ENCODE peak calls at places on chromosomes 12 and 14, in four cellular contexts. One of them, this sample, is unnamed.

GRCh38 chr12:121404734-121405133 is 4.8 kb downstream of the RNF34 start:
- DNase-seq in HCT116: no peak
- DNase-seq in neural crest cell: no peak
- DNase-seq in left ventricle myocardium inferior: no peak
- DNase-seq in this sample: no peak

GRCh38 chr14:61396279-61396678 is 74.9 kb downstream of the PRKCH start:
- DNase-seq in HCT116: no peak
- DNase-seq in neural crest cell: no peak
- DNase-seq in left ventricle myocardium inferior: no peak
- DNase-seq in this sample: no peak

GRCh38 chr14:23439107-23439835 is 3.8 kb upstream of the MYH7 start:
- DNase-seq in HCT116: no peak
- DNase-seq in left ventricle myocardium inferior: no peak
- DNase-seq in neural crest cell: no peak
- DNase-seq in this sample: no peak

GRCh38 chr12:122145505-122146330 is 28.3 kb downstream of the IL31 start:
- DNase-seq in HCT116: no peak
- DNase-seq in left ventricle myocardium inferior: no peak
- DNase-seq in neural crest cell: no peak
- DNase-seq in this sample: no peak

GRCh38 chr12:127343941-127344340 is 923.0 kb upstream of the TMEM132C start:
- DNase-seq in left ventricle myocardium inferior: no peak
- DNase-seq in HCT116: no peak
- DNase-seq in neural crest cell: no peak
- DNase-seq in this sample: no peak

GRCh38 chr14:96089401-96089800 is 50.2 kb downstream of the C14orf132 start:
- DNase-seq in left ventricle myocardium inferior: no peak
- DNase-seq in neural crest cell: no peak
- DNase-seq in HCT116: no peak
- DNase-seq in this sample: no peak

GRCh38 chr12:27191531-27191930 is 52.6 kb upstream of the STK38L start:
- DNase-seq in left ventricle myocardium inferior: no peak
- DNase-seq in neural crest cell: no peak
- DNase-seq in HCT116: no peak
- DNase-seq in this sample: no peak

GRCh38 chr14:87255046-87255445 is 737.9 kb downstream of the GALC start:
- DNase-seq in HCT116: no peak
- DNase-seq in neural crest cell: no peak
- DNase-seq in left ventricle myocardium inferior: no peak
- DNase-seq in this sample: no peak

GRCh38 chr14:104883681-104884361 is 18.8 kb downstream of the CEP170B start:
- DNase-seq in left ventricle myocardium inferior: peak; percentile 9
- DNase-seq in neural crest cell: no peak
- DNase-seq in HCT116: no peak
- DNase-seq in this sample: no peak

GRCh38 chr14:74611672-74612345 is at the start of gene LTBP2:
- DNase-seq in neural crest cell: no peak
- DNase-seq in left ventricle myocardium inferior: no peak
- DNase-seq in HCT116: no peak
- DNase-seq in this sample: no peak

GRCh38 chr12:128816643-128816920 is 7.2 kb downstream of the SLC15A4 start:
- DNase-seq in left ventricle myocardium inferior: no peak
- DNase-seq in neural crest cell: no peak
- DNase-seq in HCT116: no peak
- DNase-seq in this sample: no peak

GRCh38 chr12:33450480-33450879 is 10.9 kb upstream of the SYT10 start:
- DNase-seq in HCT116: no peak
- DNase-seq in neural crest cell: no peak
- DNase-seq in left ventricle myocardium inferior: no peak
- DNase-seq in this sample: no peak

GRCh38 chr12:6615802-6616201 is 8.6 kb upstream of the CHD4 start:
- DNase-seq in neural crest cell: no peak
- DNase-seq in HCT116: no peak
- DNase-seq in left ventricle myocardium inferior: no peak
- DNase-seq in this sample: no peak

GRCh38 chr14:101636081-101636560 is 74.8 kb downstream of the DIO3 start:
- DNase-seq in HCT116: no peak
- DNase-seq in left ventricle myocardium inferior: no peak
- DNase-seq in neural crest cell: no peak
- DNase-seq in this sample: no peak

GRCh38 chr12:123506843-123507236 is 26.7 kb downstream of the RILPL1 start:
- DNase-seq in HCT116: no peak
- DNase-seq in left ventricle myocardium inferior: no peak
- DNase-seq in neural crest cell: no peak
- DNase-seq in this sample: no peak

GRCh38 chr14:105013150-105013787 is 7.6 kb downstream of the CDCA4 start:
- DNase-seq in left ventricle myocardium inferior: peak; percentile 41
- DNase-seq in HCT116: no peak
- DNase-seq in neural crest cell: no peak
- DNase-seq in this sample: no peak

GRCh38 chr14:68770553-68771286 is 22.1 kb downstream of the ZFP36L1 start:
- DNase-seq in HCT116: no peak
- DNase-seq in left ventricle myocardium inferior: no peak
- DNase-seq in neural crest cell: no peak
- DNase-seq in this sample: no peak

GRCh38 chr14:23141706-23142467 is 22.8 kb upstream of the CEBPE start:
- DNase-seq in left ventricle myocardium inferior: peak; percentile 79
- DNase-seq in neural crest cell: no peak
- DNase-seq in HCT116: no peak
- DNase-seq in this sample: no peak

GRCh38 chr14:38866461-38866860 is 236.6 kb downstream of the SEC23A start:
- DNase-seq in neural crest cell: no peak
- DNase-seq in HCT116: no peak
- DNase-seq in left ventricle myocardium inferior: no peak
- DNase-seq in this sample: no peak

GRCh38 chr12:56034586-56035332 is 7.0 kb upstream of the RPS26 start:
- DNase-seq in neural crest cell: no peak
- DNase-seq in left ventricle myocardium inferior: no peak
- DNase-seq in HCT116: no peak
- DNase-seq in this sample: no peak

GRCh38 chr12:42698213-42698612 is 108.7 kb upstream of the PRICKLE1 start:
- DNase-seq in neural crest cell: no peak
- DNase-seq in left ventricle myocardium inferior: no peak
- DNase-seq in HCT116: no peak
- DNase-seq in this sample: no peak

GRCh38 chr12:69428351-69429048 is 41.7 kb upstream of the FRS2 start:
- DNase-seq in left ventricle myocardium inferior: no peak
- DNase-seq in neural crest cell: no peak
- DNase-seq in HCT116: no peak
- DNase-seq in this sample: no peak

GRCh38 chr14:40122978-40123648 is 690.9 kb upstream of the FBXO33 start:
- DNase-seq in neural crest cell: no peak
- DNase-seq in HCT116: peak; percentile 8
- DNase-seq in left ventricle myocardium inferior: no peak
- DNase-seq in this sample: no peak

GRCh38 chr14:104989236-104989950 is 3.8 kb downstream of the CLBA1 start:
- DNase-seq in neural crest cell: no peak
- DNase-seq in HCT116: no peak
- DNase-seq in left ventricle myocardium inferior: no peak
- DNase-seq in this sample: no peak

GRCh38 chr14:70971588-70971987 is 64.3 kb downstream of the PCNX1 start:
- DNase-seq in HCT116: no peak
- DNase-seq in neural crest cell: no peak
- DNase-seq in left ventricle myocardium inferior: no peak
- DNase-seq in this sample: no peak

GRCh38 chr12:7787574-7788315 is 1.5 kb upstream of the NANOG start:
- DNase-seq in neural crest cell: no peak
- DNase-seq in HCT116: no peak
- DNase-seq in left ventricle myocardium inferior: no peak
- DNase-seq in this sample: no peak

GRCh38 chr12:125220404-125221273 is 155.4 kb downstream of the AACS start:
- DNase-seq in HCT116: no peak
- DNase-seq in left ventricle myocardium inferior: no peak
- DNase-seq in neural crest cell: no peak
- DNase-seq in this sample: no peak

GRCh38 chr14:92473947-92474535 is 39.5 kb upstream of the RIN3 start:
- DNase-seq in neural crest cell: no peak
- DNase-seq in left ventricle myocardium inferior: no peak
- DNase-seq in HCT116: no peak
- DNase-seq in this sample: no peak

GRCh38 chr12:2414810-2415567 is 362.2 kb downstream of the CACNA1C start:
- DNase-seq in HCT116: no peak
- DNase-seq in neural crest cell: no peak
- DNase-seq in left ventricle myocardium inferior: no peak
- DNase-seq in this sample: no peak

GRCh38 chr14:23413681-23414080 is 5.6 kb upstream of the MYH6 start:
- DNase-seq in HCT116: no peak
- DNase-seq in neural crest cell: no peak
- DNase-seq in left ventricle myocardium inferior: no peak
- DNase-seq in this sample: no peak

GRCh38 chr12:65937806-65938205 is 113.5 kb downstream of the HMGA2 start:
- DNase-seq in HCT116: no peak
- DNase-seq in left ventricle myocardium inferior: no peak
- DNase-seq in neural crest cell: no peak
- DNase-seq in this sample: no peak

GRCh38 chr14:41034969-41035368 is 571.7 kb upstream of the LRFN5 start:
- DNase-seq in neural crest cell: no peak
- DNase-seq in left ventricle myocardium inferior: no peak
- DNase-seq in HCT116: no peak
- DNase-seq in this sample: no peak

GRCh38 chr14:104112609-104113571 is 25.5 kb upstream of the KIF26A start:
- DNase-seq in HCT116: no peak
- DNase-seq in left ventricle myocardium inferior: peak; percentile 12
- DNase-seq in neural crest cell: no peak
- DNase-seq in this sample: no peak

GRCh38 chr12:41511247-41511646 is 323.1 kb downstream of the PDZRN4 start:
- DNase-seq in left ventricle myocardium inferior: no peak
- DNase-seq in neural crest cell: no peak
- DNase-seq in HCT116: no peak
- DNase-seq in this sample: no peak

GRCh38 chr12:41512531-41512930 is 324.4 kb downstream of the PDZRN4 start:
- DNase-seq in left ventricle myocardium inferior: peak; percentile 14
- DNase-seq in HCT116: no peak
- DNase-seq in neural crest cell: no peak
- DNase-seq in this sample: no peak

GRCh38 chr12:41515953-41516352 is 327.8 kb downstream of the PDZRN4 start:
- DNase-seq in left ventricle myocardium inferior: no peak
- DNase-seq in HCT116: no peak
- DNase-seq in neural crest cell: no peak
- DNase-seq in this sample: no peak

GRCh38 chr12:41514907-41515306 is 326.8 kb downstream of the PDZRN4 start:
- DNase-seq in left ventricle myocardium inferior: no peak
- DNase-seq in neural crest cell: no peak
- DNase-seq in HCT116: peak; percentile 2
- DNase-seq in this sample: no peak

DNA sequence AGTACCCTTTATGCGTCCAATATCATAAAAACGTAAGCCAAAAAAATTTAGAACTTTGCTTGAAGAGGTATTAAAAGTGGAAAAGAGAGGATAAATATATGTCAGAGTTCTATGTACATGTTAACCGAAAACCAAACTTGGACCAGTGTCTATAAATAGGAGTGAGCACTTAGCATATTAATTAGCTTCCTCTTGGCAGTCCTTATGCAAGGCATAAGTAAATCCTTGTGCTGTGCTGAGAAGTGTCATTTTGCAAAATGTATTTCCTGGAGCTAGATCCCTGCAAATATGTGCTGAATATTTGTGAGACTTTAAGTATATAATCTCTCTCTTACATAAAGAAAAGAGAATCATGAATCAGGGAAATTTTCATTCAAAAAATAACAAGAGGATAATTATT is 325.9 kb downstream of the PDZRN4 start:
- DNase-seq in HCT116: no peak
- DNase-seq in left ventricle myocardium inferior: no peak
- DNase-seq in neural crest cell: no peak
- DNase-seq in this sample: no peak
- TF ChIP-seq CTCF in HCT116: no peak
- TF ChIP-seq CTCF in left ventricle myocardium inferior: no peak
- TF ChIP-seq CTCF in neural crest cell: no peak
- TF ChIP-seq CTCF in this sample: no peak

DNA sequence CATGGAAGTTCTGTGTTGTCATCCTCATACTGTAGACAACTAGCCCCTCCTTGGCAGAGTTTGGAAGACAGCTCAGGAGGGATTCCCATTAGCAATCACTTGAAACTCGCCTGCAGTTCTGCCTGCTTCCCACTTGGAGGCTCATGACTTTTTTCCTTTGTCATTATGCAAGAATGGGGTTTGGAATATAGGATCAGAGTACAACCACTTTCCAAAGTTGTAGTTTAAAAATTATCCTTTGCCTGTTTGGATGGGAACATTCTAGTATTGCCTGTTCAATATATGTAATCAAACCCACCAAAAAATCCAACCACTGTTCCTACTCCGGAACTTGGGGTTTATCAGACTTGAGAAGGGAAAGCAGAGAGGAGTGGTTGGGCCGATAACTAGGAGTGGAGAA is 2.1 kb upstream of the GPD1 start:
- DNase-seq in left ventricle myocardium inferior: no peak
- DNase-seq in HCT116: peak; percentile 27
- DNase-seq in neural crest cell: no peak
- DNase-seq in this sample: no peak
- TF ChIP-seq CTCF in left ventricle myocardium inferior: peak; percentile 48
- TF ChIP-seq CTCF in HCT116: peak; percentile 53
- TF ChIP-seq CTCF in neural crest cell: peak; percentile 59
- TF ChIP-seq CTCF in this sample: peak; percentile 38

DNA sequence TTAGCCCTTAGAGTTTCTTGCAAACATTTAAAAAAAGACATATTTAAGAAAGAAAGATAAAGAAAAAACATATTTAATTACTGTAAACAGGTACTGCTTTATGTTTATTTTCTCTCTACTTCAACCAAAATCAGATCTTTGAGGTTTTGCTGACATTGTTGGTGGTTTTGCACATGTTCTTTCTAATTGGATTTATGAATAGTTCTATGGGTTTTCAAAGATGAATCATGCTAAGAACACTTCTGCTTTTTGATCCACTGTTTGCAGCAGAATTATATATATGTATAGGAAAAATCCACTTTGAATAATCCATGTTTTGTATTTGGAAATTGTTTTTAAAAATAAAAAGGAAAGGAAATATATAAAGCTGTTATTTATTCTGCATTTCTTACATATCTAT is 78.4 kb downstream of the FRMD6 start:
- DNase-seq in neural crest cell: no peak
- DNase-seq in left ventricle myocardium inferior: no peak
- DNase-seq in HCT116: no peak
- DNase-seq in this sample: no peak
- TF ChIP-seq CTCF in neural crest cell: no peak
- TF ChIP-seq CTCF in left ventricle myocardium inferior: no peak
- TF ChIP-seq CTCF in HCT116: no peak
- TF ChIP-seq CTCF in this sample: no peak

DNA sequence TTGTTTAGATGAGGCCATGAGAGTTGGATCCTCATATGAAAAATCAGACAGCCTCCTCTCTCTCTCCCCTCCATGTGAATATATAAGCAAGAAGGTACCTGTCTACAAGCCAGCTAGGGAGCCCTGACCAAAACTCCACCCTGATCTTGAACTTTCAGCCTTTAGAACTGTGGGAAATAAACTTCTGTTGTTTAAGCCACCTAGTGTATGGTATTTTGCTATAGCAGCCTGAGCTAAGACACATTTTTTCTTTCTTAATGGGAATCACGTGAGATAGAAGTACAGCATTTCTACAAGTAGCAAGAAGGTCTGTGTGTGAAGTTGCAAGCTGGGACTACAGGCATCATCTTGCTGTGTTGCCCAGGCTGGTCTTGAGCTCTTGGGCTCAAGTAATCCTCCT is 16.3 kb upstream of the ABHD12B start:
- DNase-seq in HCT116: no peak
- DNase-seq in left ventricle myocardium inferior: no peak
- DNase-seq in neural crest cell: no peak
- DNase-seq in this sample: no peak
- TF ChIP-seq CTCF in HCT116: peak; percentile 21
- TF ChIP-seq CTCF in left ventricle myocardium inferior: no peak
- TF ChIP-seq CTCF in neural crest cell: no peak
- TF ChIP-seq CTCF in this sample: no peak

This sample was measured in D721Med.